ENCODE peak calls at places on chromosomes 16 and 17, in five cellular contexts. W is A549, A is endothelial cell of umbilical vein, O is HCT116, E is GM23338. R is an unnamed sample.

GRCh38 chr16:30609002-30609927 is 924 bp downstream of the ZNF689 start:
- DNase-seq in W (peak), A (peak), O (no peak), E (peak), R (peak)

GRCh38 chr17:47072881-47073280 is 93.8 kb upstream of the RPRML start:
- DNase-seq in W (no peak), A (no peak), O (no peak), E (no peak), R (no peak)

GRCh38 chr16:87790278-87791023 is 24.7 kb upstream of the KLHDC4 start:
- DNase-seq in W (peak), A (no peak), O (no peak), E (no peak), R (no peak)

GRCh38 chr17:56635640-56636039 is 42.1 kb downstream of the NOG start:
- DNase-seq in W (no peak), A (no peak), O (no peak), E (no peak), R (no peak)

GRCh38 chr16:47142469-47143328 is 1.0 kb downstream of the NETO2 start:
- DNase-seq in W (peak), A (peak), O (no peak), E (peak), R (peak)

GRCh38 chr17:51857052-51857593 is 301.4 kb downstream of the CA10 start:
- DNase-seq in W (no peak), A (no peak), O (no peak), E (peak), R (peak)

GRCh38 chr16:88856122-88856827 is 472 bp downstream of the GALNS start:
- DNase-seq in W (no peak), A (no peak), O (no peak), E (peak), R (peak)

GRCh38 chr17:6496636-6497441 is 52.6 kb downstream of the PIMREG start:
- DNase-seq in W (no peak), A (no peak), O (no peak), E (no peak), R (no peak)

GRCh38 chr16:5016967-5017677 is 16.6 kb downstream of the NAGPA start:
- DNase-seq in W (no peak), A (no peak), O (no peak), E (no peak), R (no peak)

GRCh38 chr17:75753514-75754377 is 11.2 kb downstream of the GALK1 start:
- DNase-seq in W (no peak), A (no peak), O (no peak), E (peak), R (peak)

GRCh38 chr17:19713462-19713861 is 2.9 kb downstream of the SLC47A2 start:
- DNase-seq in W (no peak), A (no peak), O (no peak), E (peak), R (no peak)

GRCh38 chr17:2853111-2853721 is 57.0 kb downstream of the RAP1GAP2 start:
- DNase-seq in W (peak), A (no peak), O (no peak), E (peak), R (peak)

GRCh38 chr17:79114455-79115301 is 40.1 kb downstream of the ENGASE start:
- DNase-seq in W (no peak), A (no peak), O (no peak), E (no peak), R (peak)

GRCh38 chr16:56689171-56689570 is 6.9 kb downstream of the MT1X start:
- DNase-seq in W (no peak), A (no peak), O (no peak), E (no peak), R (no peak)

GRCh38 chr17:77734371-77735050 is 224.0 kb upstream of the TNRC6C start:
- DNase-seq in W (peak), A (peak), O (no peak), E (peak), R (peak)

GRCh38 chr16:22004321-22004720 is 3.4 kb upstream of the PDZD9 start:
- DNase-seq in W (no peak), A (no peak), O (no peak), E (no peak), R (no peak)

GRCh38 chr17:39110435-39111136 is 40.9 kb downstream of the PLXDC1 start:
- DNase-seq in W (no peak), A (no peak), O (no peak), E (peak), R (no peak)

GRCh38 chr16:17334096-17334495 is 136.7 kb downstream of the XYLT1 start:
- DNase-seq in W (no peak), A (no peak), O (no peak), E (no peak), R (no peak)

GRCh38 chr16:1363501-1364041 is 11.8 kb downstream of the GNPTG start:
- DNase-seq in W (peak), A (peak), O (peak), E (peak), R (peak)

GRCh38 chr16:8951447-8952280 is 12.0 kb downstream of the USP7 start:
- DNase-seq in W (no peak), A (no peak), O (no peak), E (no peak), R (no peak)

GRCh38 chr16:55949518-55949917 is 74.3 kb upstream of the CES5A start:
- DNase-seq in W (no peak), A (no peak), O (no peak), E (no peak), R (no peak)

GRCh38 chr17:36185416-36185815 is 9.0 kb upstream of the TBC1D3B start:
- DNase-seq in W (no peak), A (no peak), O (no peak), E (no peak), R (no peak)

GRCh38 chr17:36182176-36183000 is 6.0 kb upstream of the TBC1D3B start:
- DNase-seq in W (no peak), A (no peak), O (no peak), E (peak), R (no peak)

GRCh38 chr17:36188891-36189306 is 7.7 kb downstream of the CCL3L1 start:
- DNase-seq in W (no peak), A (no peak), O (no peak), E (no peak), R (no peak)

GRCh38 chr17:36183811-36184765 is 7.7 kb upstream of the TBC1D3B start:
- DNase-seq in W (no peak), A (no peak), O (no peak), E (no peak), R (no peak)

DNA sequence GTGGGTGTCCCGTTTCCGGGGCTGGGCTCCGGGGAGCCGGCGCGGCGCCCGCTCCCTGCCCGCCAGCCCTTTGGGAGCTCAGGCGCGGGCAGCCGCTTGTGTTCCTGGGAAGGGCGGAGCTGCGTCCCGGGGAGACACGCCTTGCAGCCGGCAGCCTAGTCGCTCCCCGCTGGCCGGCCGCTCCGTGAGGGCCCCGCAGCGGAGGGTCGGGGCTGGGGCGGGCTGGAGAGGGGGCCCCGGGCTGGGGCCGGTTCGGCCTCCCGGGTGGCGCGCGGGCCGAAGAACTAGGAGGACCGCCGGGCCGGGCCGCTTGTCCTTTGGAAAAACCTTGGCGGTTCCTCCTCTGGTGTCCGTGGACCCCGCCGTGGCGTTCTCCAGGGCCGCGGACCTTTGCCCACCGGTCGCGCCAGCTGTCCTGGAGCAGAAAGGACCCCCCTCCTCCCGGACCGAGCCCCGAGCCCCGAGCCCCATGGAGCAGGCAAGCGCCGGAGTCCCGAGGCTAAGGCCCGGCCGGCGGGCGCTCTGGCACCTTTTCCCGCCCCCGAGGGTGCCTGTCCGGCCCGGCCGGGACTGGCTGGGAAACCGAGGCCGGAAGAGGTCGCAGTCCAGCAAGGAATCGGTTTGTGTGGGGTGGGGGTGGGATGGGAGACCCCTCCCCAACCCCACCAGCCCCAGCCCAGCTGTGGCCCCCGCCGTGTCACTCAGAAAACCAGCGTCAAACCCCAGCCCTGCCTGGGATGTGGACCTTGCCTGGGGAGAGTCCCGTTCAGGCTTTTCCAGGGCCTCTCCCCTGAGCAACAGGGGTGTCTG is 6.8 kb upstream of the TBC1D3B start:
- DNase-seq in W (peak), A (no peak), O (peak), E (peak), R (peak)
- H3K4me2 ChIP-seq in W (peak), A (no peak), O (peak), E (peak), R (peak)

GRCh38 chr16:66904428-66904845 is 14.2 kb downstream of the CDH16 start:
- DNase-seq in W (no peak), A (no peak), O (no peak), E (no peak), R (no peak)
- H3K4me2 ChIP-seq in W (no peak), A (no peak), O (no peak), E (no peak), R (no peak)

GRCh38 chr17:18262111-18262510 is 1.6 kb downstream of the MIEF2 start:
- DNase-seq in W (no peak), A (no peak), O (no peak), E (no peak), R (no peak)
- H3K4me2 ChIP-seq in W (peak), A (no peak), O (peak), E (no peak), R (no peak)

DNA sequence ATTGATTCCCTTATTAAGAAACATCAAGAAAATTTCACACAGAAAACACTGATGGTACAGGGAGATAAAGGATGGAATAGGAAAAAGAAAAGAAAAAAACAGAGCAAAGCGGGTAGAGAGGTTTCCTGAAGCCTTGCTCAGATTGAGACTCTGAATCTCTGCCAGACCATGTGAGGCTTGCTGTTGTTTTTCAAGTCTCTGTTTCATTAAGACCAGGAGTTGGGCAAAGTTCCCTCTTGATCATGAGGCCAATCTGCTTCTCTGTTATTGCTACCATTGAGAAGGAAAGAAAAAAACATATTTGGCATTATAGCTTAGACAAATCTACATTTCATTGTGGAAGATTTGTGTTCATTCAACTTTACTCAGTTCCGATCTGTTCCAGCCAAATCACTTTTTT is 201.6 kb upstream of the SOX9 start:
- DNase-seq in W (no peak), A (no peak), O (no peak), E (no peak), R (no peak)
- H3K4me2 ChIP-seq in W (no peak), A (no peak), O (no peak), E (no peak), R (no peak)

GRCh38 chr17:14308965-14309879 is 8.3 kb downstream of the HS3ST3B1 start:
- DNase-seq in W (peak), A (peak), O (no peak), E (peak), R (peak)
- H3K4me2 ChIP-seq in W (peak), A (peak), O (no peak), E (peak), R (peak)

GRCh38 chr17:31051517-31051916 is 43.3 kb upstream of the NF1 start:
- DNase-seq in W (no peak), A (no peak), O (no peak), E (no peak), R (no peak)
- H3K4me2 ChIP-seq in W (no peak), A (no peak), O (peak), E (no peak), R (no peak)

GRCh38 chr17:48472485-48473281 is 42.7 kb upstream of the SKAP1 start:
- DNase-seq in W (no peak), A (no peak), O (peak), E (peak), R (peak)
- H3K4me2 ChIP-seq in W (peak), A (no peak), O (peak), E (peak), R (no peak)

GRCh38 chr17:17039911-17040310 is 2.3 kb upstream of the MPRIP start:
- DNase-seq in W (no peak), A (no peak), O (no peak), E (no peak), R (no peak)

GRCh38 chr17:17041018-17041521 is 1.2 kb upstream of the MPRIP start:
- DNase-seq in W (no peak), A (no peak), O (no peak), E (no peak), R (peak)

GRCh38 chr17:17042851-17043667 is 802 bp downstream of the MPRIP start:
- DNase-seq in W (no peak), A (peak), O (no peak), E (peak), R (peak)

GRCh38 chr17:17042381-17042736 is at the start of gene MPRIP:
- DNase-seq in W (no peak), A (no peak), O (no peak), E (no peak), R (no peak)

DNA sequence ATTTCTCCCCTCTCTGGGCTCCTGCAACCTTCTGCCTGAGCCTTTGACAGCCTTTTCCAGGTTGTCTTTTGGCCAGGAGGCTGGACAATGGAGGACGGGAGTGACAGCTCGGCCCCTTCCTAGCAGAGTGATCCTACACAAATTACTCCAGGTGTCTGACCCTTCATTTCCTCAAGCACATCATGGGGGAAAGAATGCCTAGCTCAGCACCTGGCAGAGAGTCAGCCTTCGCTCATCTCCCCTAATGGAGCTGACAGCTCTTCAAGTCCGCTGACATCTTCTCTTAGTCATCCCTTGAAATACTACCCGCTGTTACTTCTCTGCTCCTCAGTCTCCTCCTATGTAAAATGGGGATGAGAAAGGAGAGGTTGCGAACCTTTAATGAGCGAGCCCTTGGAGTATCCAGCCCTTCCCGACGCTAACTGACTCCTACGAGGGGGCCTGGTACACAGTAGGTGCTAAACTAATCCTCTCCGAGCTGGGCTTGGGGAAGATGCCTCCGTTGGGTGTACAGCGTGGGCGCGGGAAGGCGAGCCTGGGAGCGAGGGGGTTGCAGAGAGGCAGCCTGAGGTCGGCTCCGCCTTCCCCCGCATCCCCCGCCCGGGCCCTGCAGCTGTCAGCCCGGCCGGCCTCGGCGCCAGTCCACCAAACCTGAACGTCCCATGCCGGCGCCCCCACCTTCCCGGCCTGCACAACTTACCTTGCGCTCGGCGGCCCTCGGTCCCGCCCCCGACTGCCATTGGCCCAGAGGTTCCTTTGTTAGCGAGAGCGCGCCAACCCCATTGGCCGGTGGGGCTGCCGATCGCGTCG is 481 bp upstream of the MPRIP start:
- DNase-seq in W (peak), A (peak), O (peak), E (peak), R (peak)
- H3K4me2 ChIP-seq in W (peak), A (peak), O (peak), E (peak), R (peak)

DNA sequence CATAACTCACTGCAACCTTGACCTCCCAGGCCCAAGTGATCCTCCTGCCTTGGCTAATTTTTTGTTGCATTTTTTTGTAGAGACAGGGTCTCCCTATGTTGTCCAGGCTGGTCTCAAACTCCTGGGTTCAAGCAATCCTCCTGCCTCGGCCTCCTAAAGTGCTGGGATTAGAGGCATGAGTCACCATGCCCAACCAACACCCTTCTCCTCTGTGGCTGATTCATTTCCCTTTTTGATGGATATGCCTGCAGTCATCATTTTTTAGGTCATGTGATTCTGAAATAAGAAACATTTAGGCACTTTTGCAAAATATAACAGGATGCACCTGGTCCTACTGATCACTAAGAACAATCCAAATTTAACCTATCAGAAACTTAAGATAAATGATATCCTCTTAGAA is 44.0 kb upstream of the YPEL2 start:
- DNase-seq in W (no peak), A (peak), O (peak), E (no peak), R (no peak)
- H3K4me2 ChIP-seq in W (no peak), A (no peak), O (peak), E (no peak), R (no peak)

GRCh38 chr16:70474320-70475053 is 20.1 kb downstream of the FCSK start:
- DNase-seq in W (no peak), A (no peak), O (no peak), E (no peak), R (no peak)
- H3K4me2 ChIP-seq in W (no peak), A (no peak), O (no peak), E (no peak), R (no peak)